ENCODE peak calls at places on chromosomes 7 and 10, in seven cellular contexts. F, W, M, R, K, L and P are unnamed samples.

GRCh38 chr7:86025807-86026206 is 617.9 kb upstream of the GRM3 start:
- DNase-seq in F (no peak), W (no peak), M (no peak), R (no peak), K (no peak), L (no peak), P (no peak)

GRCh38 chr10:13614530-13615332 is 28.0 kb downstream of the PRPF18 start:
- DNase-seq in F (no peak), W (peak), M (no peak), R (no peak), K (no peak), L (no peak), P (no peak)

GRCh38 chr10:78900715-78901430 is 167.9 kb upstream of the ZMIZ1 start:
- DNase-seq in F (no peak), W (no peak), M (no peak), R (no peak), K (no peak), L (no peak), P (peak)

GRCh38 chr7:2853147-2853546 is 9.0 kb upstream of the GNA12 start:
- DNase-seq in F (no peak), W (no peak), M (no peak), R (no peak), K (no peak), L (no peak), P (no peak)

GRCh38 chr10:67723601-67724000 is 27.6 kb upstream of the CTNNA3 start:
- DNase-seq in F (no peak), W (no peak), M (no peak), R (no peak), K (no peak), L (no peak), P (no peak)

GRCh38 chr10:132804785-132805426 is 19.0 kb upstream of the NKX6-2 start:
- DNase-seq in F (no peak), W (no peak), M (no peak), R (no peak), K (no peak), L (no peak), P (no peak)

GRCh38 chr7:102080003-102080361 is 206.7 kb upstream of the SH2B2 start:
- DNase-seq in F (no peak), W (no peak), M (no peak), R (no peak), K (no peak), L (no peak), P (peak)

GRCh38 chr7:93092757-93093370 is 24.9 kb downstream of the SAMD9 start:
- DNase-seq in F (no peak), W (peak), M (no peak), R (no peak), K (no peak), L (no peak), P (no peak)